ENCODE peak calls at places on chromosomes 11 and 22, in ten cellular contexts. One of them, this sample, is unnamed.

GRCh38 chr11:19458231-19458630 is 217.5 kb upstream of the E2F8 start:
- DNase-seq in transverse colon: no peak
- DNase-seq in sigmoid colon: no peak
- DNase-seq in K562: no peak
- DNase-seq in GM12878: no peak
- DNase-seq in upper lobe of left lung: no peak
- DNase-seq in HepG2: no peak
- DNase-seq in stomach: no peak
- DNase-seq in H1: no peak
- DNase-seq in esophagus muscularis mucosa: no peak
- DNase-seq in this sample: no peak

GRCh38 chr11:117860139-117860538 is 16.3 kb downstream of the FXYD6 start:
- DNase-seq in sigmoid colon: peak
- DNase-seq in esophagus muscularis mucosa: no peak
- DNase-seq in stomach: peak
- DNase-seq in H1: no peak
- DNase-seq in HepG2: no peak
- DNase-seq in K562: no peak
- DNase-seq in transverse colon: no peak
- DNase-seq in upper lobe of left lung: no peak
- DNase-seq in GM12878: no peak
- DNase-seq in this sample: no peak

GRCh38 chr11:132082566-132082965 is 712.2 kb downstream of the NTM start:
- DNase-seq in stomach: no peak
- DNase-seq in sigmoid colon: no peak
- DNase-seq in K562: no peak
- DNase-seq in transverse colon: no peak
- DNase-seq in GM12878: no peak
- DNase-seq in upper lobe of left lung: no peak
- DNase-seq in HepG2: no peak
- DNase-seq in H1: no peak
- DNase-seq in esophagus muscularis mucosa: peak
- DNase-seq in this sample: no peak

GRCh38 chr11:78419327-78419726 is 1.7 kb upstream of the GAB2 start:
- DNase-seq in stomach: peak
- DNase-seq in GM12878: no peak
- DNase-seq in HepG2: no peak
- DNase-seq in upper lobe of left lung: no peak
- DNase-seq in K562: no peak
- DNase-seq in H1: no peak
- DNase-seq in transverse colon: peak
- DNase-seq in sigmoid colon: peak
- DNase-seq in esophagus muscularis mucosa: no peak
- DNase-seq in this sample: no peak

GRCh38 chr22:49600452-49600847 is 227.2 kb downstream of the BRD1 start:
- DNase-seq in K562: no peak
- DNase-seq in H1: no peak
- DNase-seq in upper lobe of left lung: no peak
- DNase-seq in transverse colon: no peak
- DNase-seq in esophagus muscularis mucosa: no peak
- DNase-seq in sigmoid colon: no peak
- DNase-seq in stomach: no peak
- DNase-seq in HepG2: no peak
- DNase-seq in GM12878: no peak
- DNase-seq in this sample: no peak

GRCh38 chr11:70378506-70379134 is 19.7 kb upstream of the CTTN start:
- DNase-seq in GM12878: no peak
- DNase-seq in transverse colon: no peak
- DNase-seq in K562: no peak
- DNase-seq in H1: no peak
- DNase-seq in upper lobe of left lung: no peak
- DNase-seq in HepG2: no peak
- DNase-seq in sigmoid colon: peak
- DNase-seq in stomach: no peak
- DNase-seq in esophagus muscularis mucosa: no peak
- DNase-seq in this sample: no peak

GRCh38 chr22:38040953-38041759 is 16.0 kb upstream of the PICK1 start:
- DNase-seq in GM12878: no peak
- DNase-seq in stomach: no peak
- DNase-seq in upper lobe of left lung: no peak
- DNase-seq in transverse colon: no peak
- DNase-seq in sigmoid colon: no peak
- DNase-seq in H1: no peak
- DNase-seq in K562: no peak
- DNase-seq in HepG2: no peak
- DNase-seq in esophagus muscularis mucosa: no peak
- DNase-seq in this sample: no peak

GRCh38 chr11:1572200-1573076 is at the start of gene DUSP8:
- DNase-seq in H1: peak
- DNase-seq in upper lobe of left lung: peak
- DNase-seq in K562: peak
- DNase-seq in GM12878: no peak
- DNase-seq in esophagus muscularis mucosa: peak
- DNase-seq in HepG2: peak
- DNase-seq in stomach: peak
- DNase-seq in transverse colon: peak
- DNase-seq in sigmoid colon: peak
- DNase-seq in this sample: peak

GRCh38 chr11:97764605-97765004 is 1256.1 kb upstream of the CNTN5 start:
- DNase-seq in upper lobe of left lung: no peak
- DNase-seq in transverse colon: no peak
- DNase-seq in K562: no peak
- DNase-seq in GM12878: no peak
- DNase-seq in H1: no peak
- DNase-seq in stomach: no peak
- DNase-seq in sigmoid colon: no peak
- DNase-seq in esophagus muscularis mucosa: no peak
- DNase-seq in HepG2: no peak
- DNase-seq in this sample: no peak

GRCh38 chr22:45318558-45319318 is 9.0 kb downstream of the FAM118A start:
- DNase-seq in transverse colon: no peak
- DNase-seq in stomach: no peak
- DNase-seq in sigmoid colon: no peak
- DNase-seq in H1: no peak
- DNase-seq in GM12878: peak
- DNase-seq in HepG2: no peak
- DNase-seq in upper lobe of left lung: no peak
- DNase-seq in K562: no peak
- DNase-seq in esophagus muscularis mucosa: no peak
- DNase-seq in this sample: no peak

GRCh38 chr11:1458340-1459218 is 28.0 kb downstream of the MOB2 start:
- DNase-seq in upper lobe of left lung: peak
- DNase-seq in sigmoid colon: peak
- DNase-seq in GM12878: no peak
- DNase-seq in esophagus muscularis mucosa: peak
- DNase-seq in H1: no peak
- DNase-seq in transverse colon: peak
- DNase-seq in stomach: peak
- DNase-seq in K562: peak
- DNase-seq in HepG2: no peak
- DNase-seq in this sample: no peak

GRCh38 chr22:25368271-25368670 is 148.8 kb downstream of the CRYBB2 start:
- DNase-seq in HepG2: no peak
- DNase-seq in stomach: peak
- DNase-seq in upper lobe of left lung: no peak
- DNase-seq in K562: no peak
- DNase-seq in sigmoid colon: no peak
- DNase-seq in H1: no peak
- DNase-seq in GM12878: no peak
- DNase-seq in transverse colon: peak
- DNase-seq in esophagus muscularis mucosa: no peak
- DNase-seq in this sample: no peak

GRCh38 chr11:31805629-31806185 is 5.4 kb downstream of the PAX6 start:
- DNase-seq in H1: no peak
- DNase-seq in esophagus muscularis mucosa: peak
- DNase-seq in upper lobe of left lung: no peak
- DNase-seq in GM12878: no peak
- DNase-seq in sigmoid colon: no peak
- DNase-seq in K562: no peak
- DNase-seq in transverse colon: no peak
- DNase-seq in HepG2: no peak
- DNase-seq in stomach: no peak
- DNase-seq in this sample: peak

GRCh38 chr11:129315781-129316579 is 59.7 kb upstream of the BARX2 start:
- DNase-seq in K562: no peak
- DNase-seq in H1: peak
- DNase-seq in HepG2: peak
- DNase-seq in transverse colon: peak
- DNase-seq in upper lobe of left lung: peak
- DNase-seq in sigmoid colon: no peak
- DNase-seq in stomach: peak
- DNase-seq in esophagus muscularis mucosa: no peak
- DNase-seq in GM12878: no peak
- DNase-seq in this sample: no peak
- TF ChIP-seq POLR2AphosphoS5 in K562: no peak
- TF ChIP-seq POLR2AphosphoS5 in H1: no peak
- TF ChIP-seq POLR2AphosphoS5 in HepG2: no peak
- TF ChIP-seq POLR2AphosphoS5 in transverse colon: no peak
- TF ChIP-seq POLR2AphosphoS5 in upper lobe of left lung: no peak
- TF ChIP-seq POLR2AphosphoS5 in sigmoid colon: no peak
- TF ChIP-seq POLR2AphosphoS5 in stomach: no peak
- TF ChIP-seq POLR2AphosphoS5 in esophagus muscularis mucosa: no peak
- TF ChIP-seq POLR2AphosphoS5 in GM12878: no peak
- TF ChIP-seq POLR2AphosphoS5 in this sample: no peak

GRCh38 chr11:57429946-57430345 is 3.0 kb upstream of the SLC43A3 start:
- DNase-seq in H1: no peak
- DNase-seq in HepG2: no peak
- DNase-seq in stomach: peak
- DNase-seq in transverse colon: no peak
- DNase-seq in upper lobe of left lung: no peak
- DNase-seq in K562: no peak
- DNase-seq in esophagus muscularis mucosa: no peak
- DNase-seq in sigmoid colon: no peak
- DNase-seq in GM12878: no peak
- DNase-seq in this sample: no peak
- TF ChIP-seq POLR2A in H1: no peak
- TF ChIP-seq POLR2A in HepG2: no peak
- TF ChIP-seq POLR2A in stomach: no peak
- TF ChIP-seq POLR2A in transverse colon: no peak
- TF ChIP-seq POLR2A in upper lobe of left lung: no peak
- TF ChIP-seq POLR2A in K562: no peak
- TF ChIP-seq POLR2A in esophagus muscularis mucosa: no peak
- TF ChIP-seq POLR2A in sigmoid colon: no peak
- TF ChIP-seq POLR2A in GM12878: no peak
- TF ChIP-seq POLR2A in this sample: no peak

GRCh38 chr22:20131593-20131855 is at the start of gene ZDHHC8:
- DNase-seq in transverse colon: peak
- DNase-seq in sigmoid colon: no peak
- DNase-seq in esophagus muscularis mucosa: no peak
- DNase-seq in K562: peak
- DNase-seq in upper lobe of left lung: peak
- DNase-seq in GM12878: no peak
- DNase-seq in stomach: peak
- DNase-seq in HepG2: no peak
- DNase-seq in H1: no peak
- DNase-seq in this sample: no peak

GRCh38 chr22:20128902-20129746 is 2.5 kb upstream of the ZDHHC8 start:
- DNase-seq in H1: peak
- DNase-seq in stomach: peak
- DNase-seq in transverse colon: peak
- DNase-seq in GM12878: no peak
- DNase-seq in HepG2: peak
- DNase-seq in K562: peak
- DNase-seq in sigmoid colon: no peak
- DNase-seq in upper lobe of left lung: peak
- DNase-seq in esophagus muscularis mucosa: no peak
- DNase-seq in this sample: no peak

GRCh38 chr22:20129747-20130014 is 1.9 kb upstream of the ZDHHC8 start:
- DNase-seq in HepG2: no peak
- DNase-seq in transverse colon: no peak
- DNase-seq in sigmoid colon: no peak
- DNase-seq in esophagus muscularis mucosa: no peak
- DNase-seq in stomach: no peak
- DNase-seq in H1: no peak
- DNase-seq in K562: no peak
- DNase-seq in GM12878: no peak
- DNase-seq in upper lobe of left lung: no peak
- DNase-seq in this sample: no peak

GRCh38 chr22:20130739-20131592 is 638 bp upstream of the ZDHHC8 start:
- DNase-seq in sigmoid colon: peak
- DNase-seq in transverse colon: peak
- DNase-seq in esophagus muscularis mucosa: peak
- DNase-seq in stomach: peak
- DNase-seq in upper lobe of left lung: peak
- DNase-seq in HepG2: peak
- DNase-seq in K562: peak
- DNase-seq in H1: peak
- DNase-seq in GM12878: no peak
- DNase-seq in this sample: peak

DNA sequence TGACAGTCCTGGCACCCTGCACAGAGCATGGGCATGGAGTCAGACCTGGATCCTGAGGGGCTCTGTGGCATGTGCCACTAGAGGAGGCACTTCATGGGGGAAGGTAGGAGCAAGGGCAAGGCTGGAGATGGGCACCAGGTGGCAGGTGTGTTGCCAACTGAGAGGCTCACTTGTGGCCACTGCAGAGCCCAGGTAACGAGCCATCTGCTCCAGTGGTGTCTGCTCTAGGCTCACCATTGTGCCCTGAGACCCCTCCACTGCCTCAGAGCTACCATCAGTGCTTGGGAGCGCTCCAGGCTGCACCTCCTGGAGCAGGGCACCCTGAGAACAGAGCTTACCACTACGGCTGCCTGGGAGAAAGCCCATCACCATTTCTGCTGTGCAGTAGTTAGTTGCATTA is 1.3 kb upstream of the ZDHHC8 start:
- DNase-seq in HepG2: no peak
- DNase-seq in stomach: no peak
- DNase-seq in esophagus muscularis mucosa: no peak
- DNase-seq in transverse colon: no peak
- DNase-seq in sigmoid colon: no peak
- DNase-seq in upper lobe of left lung: no peak
- DNase-seq in GM12878: no peak
- DNase-seq in H1: no peak
- DNase-seq in K562: no peak
- DNase-seq in this sample: no peak
- TF ChIP-seq EP300 in HepG2: no peak
- TF ChIP-seq EP300 in stomach: no peak
- TF ChIP-seq EP300 in esophagus muscularis mucosa: no peak
- TF ChIP-seq EP300 in transverse colon: no peak
- TF ChIP-seq EP300 in sigmoid colon: no peak
- TF ChIP-seq EP300 in upper lobe of left lung: no peak
- TF ChIP-seq EP300 in GM12878: no peak
- TF ChIP-seq EP300 in H1: no peak
- TF ChIP-seq EP300 in K562: no peak
- TF ChIP-seq EP300 in this sample: no peak

DNA sequence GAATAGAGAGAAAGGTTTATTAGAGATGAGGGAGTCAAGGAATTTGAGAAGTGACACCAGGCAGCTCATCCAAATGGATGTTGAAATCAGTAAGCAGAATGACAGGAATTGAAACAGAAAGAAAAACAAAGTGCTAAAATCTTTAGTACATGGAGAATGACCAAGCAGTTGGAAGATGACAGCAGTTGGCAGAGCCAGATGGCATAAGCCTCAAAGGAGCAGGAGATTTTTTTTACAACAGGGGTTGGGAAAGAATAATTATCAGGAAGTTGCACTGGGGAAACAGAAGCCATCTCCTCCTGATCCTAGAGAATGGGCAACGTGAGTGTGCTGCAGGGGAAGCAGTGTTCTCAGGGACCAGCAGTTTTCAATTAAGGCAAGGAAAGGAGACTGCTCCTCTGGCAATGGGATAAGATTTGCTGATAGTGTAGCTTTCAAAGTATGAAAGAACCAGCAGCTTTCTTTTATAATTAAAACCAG is 28.9 kb downstream of the RAB39A start:
- DNase-seq in sigmoid colon: no peak
- DNase-seq in transverse colon: no peak
- DNase-seq in esophagus muscularis mucosa: no peak
- DNase-seq in H1: no peak
- DNase-seq in HepG2: no peak
- DNase-seq in GM12878: peak
- DNase-seq in K562: no peak
- DNase-seq in stomach: no peak
- DNase-seq in upper lobe of left lung: no peak
- DNase-seq in this sample: no peak
- TF ChIP-seq POLR2AphosphoS5 in sigmoid colon: no peak
- TF ChIP-seq POLR2AphosphoS5 in transverse colon: no peak
- TF ChIP-seq POLR2AphosphoS5 in esophagus muscularis mucosa: no peak
- TF ChIP-seq POLR2AphosphoS5 in H1: no peak
- TF ChIP-seq POLR2AphosphoS5 in HepG2: no peak
- TF ChIP-seq POLR2AphosphoS5 in GM12878: no peak
- TF ChIP-seq POLR2AphosphoS5 in K562: no peak
- TF ChIP-seq POLR2AphosphoS5 in stomach: no peak
- TF ChIP-seq POLR2AphosphoS5 in upper lobe of left lung: no peak
- TF ChIP-seq POLR2AphosphoS5 in this sample: peak

This sample was measured in suprapubic skin.